ENCODE peak calls at places on chromosome 3, in five cellular contexts. One of them, this sample, is unnamed.

GRCh38 chr3:27712136-27713065 is 9.7 kb downstream of the EOMES start:
- DNase-seq in effector memory CD4-positive, alpha-beta T cell: peak
- DNase-seq in astrocyte of the spinal cord: peak
- DNase-seq in fibroblast of pulmonary artery: peak
- DNase-seq in mammary epithelial cell: peak
- DNase-seq in this sample: peak

GRCh38 chr3:36631549-36631948 is 132.8 kb downstream of the DCLK3 start:
- DNase-seq in fibroblast of pulmonary artery: no peak
- DNase-seq in mammary epithelial cell: no peak
- DNase-seq in effector memory CD4-positive, alpha-beta T cell: no peak
- DNase-seq in astrocyte of the spinal cord: no peak
- DNase-seq in this sample: no peak

GRCh38 chr3:14319654-14320182 is 82.7 kb upstream of the SLC6A6 start:
- DNase-seq in fibroblast of pulmonary artery: peak
- DNase-seq in mammary epithelial cell: peak
- DNase-seq in astrocyte of the spinal cord: peak
- DNase-seq in effector memory CD4-positive, alpha-beta T cell: no peak
- DNase-seq in this sample: peak

GRCh38 chr3:157388976-157389375 is 47.7 kb upstream of the PTX3 start:
- DNase-seq in astrocyte of the spinal cord: peak
- DNase-seq in fibroblast of pulmonary artery: peak
- DNase-seq in mammary epithelial cell: no peak
- DNase-seq in effector memory CD4-positive, alpha-beta T cell: no peak
- DNase-seq in this sample: peak

GRCh38 chr3:123651449-123652345 is 66.8 kb upstream of the HACD2 start:
- DNase-seq in effector memory CD4-positive, alpha-beta T cell: no peak
- DNase-seq in mammary epithelial cell: no peak
- DNase-seq in astrocyte of the spinal cord: no peak
- DNase-seq in fibroblast of pulmonary artery: no peak
- DNase-seq in this sample: no peak

GRCh38 chr3:173588547-173588946 is 191.0 kb downstream of the NLGN1 start:
- DNase-seq in effector memory CD4-positive, alpha-beta T cell: no peak
- DNase-seq in astrocyte of the spinal cord: no peak
- DNase-seq in fibroblast of pulmonary artery: no peak
- DNase-seq in mammary epithelial cell: no peak
- DNase-seq in this sample: no peak

GRCh38 chr3:123605789-123606234 is 21.0 kb upstream of the HACD2 start:
- DNase-seq in astrocyte of the spinal cord: no peak
- DNase-seq in fibroblast of pulmonary artery: no peak
- DNase-seq in mammary epithelial cell: peak
- DNase-seq in effector memory CD4-positive, alpha-beta T cell: no peak
- DNase-seq in this sample: no peak

GRCh38 chr3:103295974-103296570 is 861.3 kb downstream of the ZPLD1 start:
- DNase-seq in fibroblast of pulmonary artery: peak
- DNase-seq in mammary epithelial cell: peak
- DNase-seq in astrocyte of the spinal cord: peak
- DNase-seq in effector memory CD4-positive, alpha-beta T cell: no peak
- DNase-seq in this sample: peak

GRCh38 chr3:23948761-23949160 is 3.7 kb downstream of the NR1D2 start:
- DNase-seq in astrocyte of the spinal cord: no peak
- DNase-seq in fibroblast of pulmonary artery: no peak
- DNase-seq in mammary epithelial cell: peak
- DNase-seq in effector memory CD4-positive, alpha-beta T cell: no peak
- DNase-seq in this sample: no peak

DNA sequence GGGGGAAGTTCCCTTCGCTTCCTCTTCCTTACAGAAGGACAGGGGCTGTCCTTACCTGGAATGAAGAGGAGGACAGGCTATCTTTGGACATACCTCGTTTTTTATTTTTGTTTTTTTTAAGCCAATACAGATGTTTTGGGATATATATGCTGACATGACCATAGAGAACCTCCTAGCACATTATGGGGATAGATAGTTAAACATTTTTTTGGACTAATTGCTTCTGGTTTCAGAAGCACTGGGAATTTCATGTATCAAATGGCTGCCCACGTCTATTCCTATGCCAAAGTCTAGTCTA is 238.2 kb upstream of the BHLHE40 start:
- DNase-seq in astrocyte of the spinal cord: no peak
- DNase-seq in fibroblast of pulmonary artery: no peak
- DNase-seq in effector memory CD4-positive, alpha-beta T cell: no peak
- DNase-seq in mammary epithelial cell: no peak
- DNase-seq in this sample: no peak
- H3K4me3 ChIP-seq in astrocyte of the spinal cord: no peak
- H3K4me3 ChIP-seq in fibroblast of pulmonary artery: no peak
- H3K4me3 ChIP-seq in effector memory CD4-positive, alpha-beta T cell: no peak
- H3K4me3 ChIP-seq in mammary epithelial cell: no peak
- H3K4me3 ChIP-seq in this sample: no peak

DNA sequence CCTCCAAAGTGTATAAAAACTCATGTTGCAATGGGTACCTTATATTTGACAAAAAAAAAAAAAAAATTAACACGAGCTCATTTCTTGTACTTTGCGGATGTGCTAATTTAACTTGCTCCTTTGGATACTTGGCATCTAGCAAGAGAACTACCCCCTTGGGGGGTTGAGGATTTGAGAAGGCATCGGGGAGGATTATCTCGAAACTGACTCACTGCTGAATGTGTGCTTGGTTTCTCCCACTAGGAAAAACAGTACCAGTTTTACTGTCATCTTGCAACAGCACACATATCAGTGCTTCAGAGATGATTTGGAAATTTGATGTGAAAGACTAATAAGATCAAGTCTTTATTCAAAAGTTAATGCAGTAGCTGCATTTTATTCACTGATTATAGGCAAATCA is 886 bp downstream of the EXOG start:
- DNase-seq in effector memory CD4-positive, alpha-beta T cell: no peak
- DNase-seq in mammary epithelial cell: peak
- DNase-seq in astrocyte of the spinal cord: no peak
- DNase-seq in fibroblast of pulmonary artery: peak
- DNase-seq in this sample: no peak
- H3K4me3 ChIP-seq in effector memory CD4-positive, alpha-beta T cell: peak
- H3K4me3 ChIP-seq in mammary epithelial cell: peak
- H3K4me3 ChIP-seq in astrocyte of the spinal cord: peak
- H3K4me3 ChIP-seq in fibroblast of pulmonary artery: peak
- H3K4me3 ChIP-seq in this sample: peak

GRCh38 chr3:33577588-33577987 is 137.4 kb upstream of the UBP1 start:
- DNase-seq in fibroblast of pulmonary artery: no peak
- DNase-seq in mammary epithelial cell: no peak
- DNase-seq in effector memory CD4-positive, alpha-beta T cell: no peak
- DNase-seq in astrocyte of the spinal cord: no peak
- DNase-seq in this sample: no peak

GRCh38 chr3:33577173-33577572 is 137.0 kb upstream of the UBP1 start:
- DNase-seq in fibroblast of pulmonary artery: no peak
- DNase-seq in mammary epithelial cell: peak
- DNase-seq in effector memory CD4-positive, alpha-beta T cell: no peak
- DNase-seq in astrocyte of the spinal cord: no peak
- DNase-seq in this sample: no peak

GRCh38 chr3:33579843-33580242 is 138.2 kb downstream of the CLASP2 start:
- DNase-seq in astrocyte of the spinal cord: no peak
- DNase-seq in fibroblast of pulmonary artery: no peak
- DNase-seq in effector memory CD4-positive, alpha-beta T cell: no peak
- DNase-seq in mammary epithelial cell: no peak
- DNase-seq in this sample: no peak

GRCh38 chr3:33578325-33579180 is 138.3 kb upstream of the UBP1 start:
- DNase-seq in mammary epithelial cell: peak
- DNase-seq in effector memory CD4-positive, alpha-beta T cell: no peak
- DNase-seq in astrocyte of the spinal cord: peak
- DNase-seq in fibroblast of pulmonary artery: peak
- DNase-seq in this sample: peak

DNA sequence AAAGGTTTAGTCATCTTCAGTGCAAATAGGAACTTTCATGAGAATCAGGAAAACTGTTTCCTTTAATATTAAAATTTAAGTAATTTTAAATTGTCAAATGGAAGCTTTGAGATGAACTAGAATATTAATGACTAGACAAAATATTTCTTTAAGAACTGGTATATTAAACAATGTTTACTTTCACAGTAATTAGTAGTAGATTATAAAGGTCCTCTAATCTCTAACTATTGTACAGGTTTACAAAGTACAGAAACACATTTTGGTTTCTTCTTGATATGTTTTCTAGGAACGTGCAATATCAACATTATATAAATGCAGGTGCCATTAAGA is 138.9 kb downstream of the CLASP2 start:
- DNase-seq in effector memory CD4-positive, alpha-beta T cell: no peak
- DNase-seq in mammary epithelial cell: no peak
- DNase-seq in fibroblast of pulmonary artery: no peak
- DNase-seq in astrocyte of the spinal cord: no peak
- DNase-seq in this sample: no peak
- H3K4me3 ChIP-seq in effector memory CD4-positive, alpha-beta T cell: no peak
- H3K4me3 ChIP-seq in mammary epithelial cell: no peak
- H3K4me3 ChIP-seq in fibroblast of pulmonary artery: no peak
- H3K4me3 ChIP-seq in astrocyte of the spinal cord: no peak
- H3K4me3 ChIP-seq in this sample: no peak

DNA sequence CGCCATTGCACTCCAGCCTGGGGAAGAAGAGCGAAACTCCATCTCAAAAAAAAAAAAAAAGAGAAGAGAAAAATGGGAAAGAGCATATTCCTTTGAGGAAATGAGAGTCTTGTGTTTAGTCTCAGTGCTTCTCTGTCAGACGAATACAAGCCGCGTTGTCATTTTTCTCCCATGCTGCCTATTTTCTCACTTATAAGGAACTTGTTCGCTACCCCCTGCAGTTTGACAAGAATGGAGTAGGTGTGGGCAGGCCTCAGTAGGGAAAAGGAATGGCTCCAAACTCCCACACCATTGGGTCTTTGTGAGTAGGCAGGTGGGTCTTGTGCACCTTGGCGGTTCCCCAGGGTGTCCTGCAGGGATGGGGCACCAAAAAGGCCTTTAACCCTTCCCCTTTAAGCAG is 6.5 kb downstream of the GPR160 start:
- DNase-seq in mammary epithelial cell: no peak
- DNase-seq in effector memory CD4-positive, alpha-beta T cell: no peak
- DNase-seq in astrocyte of the spinal cord: no peak
- DNase-seq in fibroblast of pulmonary artery: no peak
- DNase-seq in this sample: no peak
- H3K4me3 ChIP-seq in mammary epithelial cell: no peak
- H3K4me3 ChIP-seq in effector memory CD4-positive, alpha-beta T cell: no peak
- H3K4me3 ChIP-seq in astrocyte of the spinal cord: no peak
- H3K4me3 ChIP-seq in fibroblast of pulmonary artery: no peak
- H3K4me3 ChIP-seq in this sample: no peak

DNA sequence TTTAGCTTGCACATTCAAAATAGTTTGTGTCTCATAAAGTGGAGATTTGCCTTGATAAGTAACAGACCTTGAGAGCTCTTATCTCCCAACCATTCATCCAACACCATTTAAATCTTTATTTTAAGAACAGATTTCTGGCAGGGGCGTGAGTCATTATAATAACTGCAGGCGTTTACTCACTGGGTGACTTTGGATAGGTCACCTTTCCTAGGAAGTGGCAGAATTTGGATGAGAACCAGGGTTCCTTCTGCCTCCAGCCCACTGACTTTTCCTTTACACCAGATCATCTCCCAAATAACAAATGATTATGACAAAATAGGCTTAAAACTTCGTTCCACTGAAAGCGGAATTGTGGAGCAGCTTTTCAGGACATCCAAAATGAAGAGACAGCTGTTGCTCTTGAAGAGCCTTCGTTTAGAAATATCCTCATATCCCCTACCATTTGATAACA is 5.0 kb downstream of the LMCD1 start:
- DNase-seq in effector memory CD4-positive, alpha-beta T cell: no peak
- DNase-seq in astrocyte of the spinal cord: peak
- DNase-seq in mammary epithelial cell: no peak
- DNase-seq in fibroblast of pulmonary artery: no peak
- DNase-seq in this sample: peak
- H3K4me3 ChIP-seq in effector memory CD4-positive, alpha-beta T cell: no peak
- H3K4me3 ChIP-seq in astrocyte of the spinal cord: no peak
- H3K4me3 ChIP-seq in mammary epithelial cell: no peak
- H3K4me3 ChIP-seq in fibroblast of pulmonary artery: no peak
- H3K4me3 ChIP-seq in this sample: peak

GRCh38 chr3:186361612-186362408 is at the start of gene DGKG:
- DNase-seq in fibroblast of pulmonary artery: no peak
- DNase-seq in mammary epithelial cell: peak
- DNase-seq in effector memory CD4-positive, alpha-beta T cell: no peak
- DNase-seq in astrocyte of the spinal cord: no peak
- DNase-seq in this sample: no peak
- H3K4me3 ChIP-seq in fibroblast of pulmonary artery: no peak
- H3K4me3 ChIP-seq in mammary epithelial cell: peak
- H3K4me3 ChIP-seq in effector memory CD4-positive, alpha-beta T cell: peak
- H3K4me3 ChIP-seq in astrocyte of the spinal cord: peak
- H3K4me3 ChIP-seq in this sample: peak

DNA sequence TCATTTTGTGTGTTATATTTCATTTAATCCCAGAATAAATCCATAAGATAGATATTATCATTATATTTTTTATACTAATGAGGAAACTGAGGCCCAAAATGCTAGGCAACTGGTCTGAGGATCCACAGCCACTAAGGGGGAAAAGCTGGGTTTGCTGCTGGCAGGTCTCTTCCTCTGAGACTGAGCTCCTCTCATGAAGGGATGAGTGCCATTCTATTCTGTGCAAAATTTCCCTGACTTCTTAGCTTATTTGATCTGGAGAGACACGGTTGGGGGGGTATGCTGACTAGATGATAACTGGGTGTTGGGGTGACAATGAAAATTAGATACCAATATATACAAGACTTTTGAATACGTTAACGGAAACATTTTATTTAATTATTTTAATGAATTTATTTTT is 1.9 kb downstream of the GCSAM start:
- DNase-seq in mammary epithelial cell: no peak
- DNase-seq in astrocyte of the spinal cord: no peak
- DNase-seq in effector memory CD4-positive, alpha-beta T cell: no peak
- DNase-seq in fibroblast of pulmonary artery: no peak
- DNase-seq in this sample: no peak
- H3K4me3 ChIP-seq in mammary epithelial cell: no peak
- H3K4me3 ChIP-seq in astrocyte of the spinal cord: no peak
- H3K4me3 ChIP-seq in effector memory CD4-positive, alpha-beta T cell: no peak
- H3K4me3 ChIP-seq in fibroblast of pulmonary artery: no peak
- H3K4me3 ChIP-seq in this sample: no peak

DNA sequence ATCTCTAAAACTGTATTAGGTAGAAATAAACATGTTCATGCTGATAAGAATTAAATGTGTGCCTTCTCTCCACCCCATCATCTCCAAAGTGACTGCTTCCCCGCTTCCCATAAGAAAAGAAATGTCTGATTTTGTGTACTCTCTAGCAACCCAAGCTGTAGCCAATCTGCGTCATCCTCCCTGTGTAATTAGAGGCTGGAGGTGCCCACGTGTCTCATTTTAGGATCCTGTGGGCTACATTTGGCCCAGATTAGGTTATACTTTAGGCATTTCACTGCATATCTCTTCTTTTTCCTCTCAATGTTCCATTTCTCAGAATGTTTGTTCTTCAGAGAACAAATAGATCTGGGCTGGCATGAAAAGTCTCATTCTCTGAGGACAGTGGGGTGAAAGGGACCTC is 19.3 kb upstream of the ZNF148 start:
- DNase-seq in mammary epithelial cell: no peak
- DNase-seq in astrocyte of the spinal cord: no peak
- DNase-seq in effector memory CD4-positive, alpha-beta T cell: no peak
- DNase-seq in fibroblast of pulmonary artery: no peak
- DNase-seq in this sample: no peak
- H3K4me3 ChIP-seq in mammary epithelial cell: no peak
- H3K4me3 ChIP-seq in astrocyte of the spinal cord: no peak
- H3K4me3 ChIP-seq in effector memory CD4-positive, alpha-beta T cell: no peak
- H3K4me3 ChIP-seq in fibroblast of pulmonary artery: no peak
- H3K4me3 ChIP-seq in this sample: no peak

This sample was measured in fibroblast of lung.